ENCODE peak calls at places on chromosomes 2 and 18, in seven cellular contexts. J is neural crest cell, U is HFFc6, Q is SK-N-SH, S is fibroblast of lung, E is transverse colon, W is lower lobe of right lung. T is an unnamed sample.

GRCh38 chr2:18545384-18545783 is 15.1 kb downstream of the RDH14 start:
- DNase-seq in J (no peak), U (peak), Q (no peak), S (peak), E (no peak), W (no peak), T (no peak)

GRCh38 chr2:107393516-107393915 is 433.2 kb upstream of the RGPD4 start:
- DNase-seq in J (no peak), U (no peak), Q (no peak), S (no peak), E (no peak), W (no peak), T (no peak)

GRCh38 chr2:160309585-160309984 is 109.5 kb upstream of the ITGB6 start:
- DNase-seq in J (no peak), U (peak), Q (no peak), S (no peak), E (no peak), W (no peak), T (no peak)

GRCh38 chr2:26846881-26847662 is 860 bp upstream of the DPYSL5 start:
- DNase-seq in J (peak), U (no peak), Q (no peak), S (no peak), E (no peak), W (no peak), T (no peak)

GRCh38 chr2:20351555-20352229 is 1.0 kb upstream of the PUM2 start:
- DNase-seq in J (no peak), U (no peak), Q (no peak), S (no peak), E (no peak), W (no peak), T (no peak)

GRCh38 chr2:224723606-224724217 is 7.5 kb upstream of the CCDC195 start:
- DNase-seq in J (no peak), U (peak), Q (no peak), S (no peak), E (no peak), W (no peak), T (no peak)

GRCh38 chr2:200257570-200257969 is 48.9 kb upstream of the SPATS2L start:
- DNase-seq in J (no peak), U (no peak), Q (no peak), S (no peak), E (no peak), W (no peak), T (no peak)

GRCh38 chr2:100786297-100786658 is 33.7 kb upstream of the NPAS2 start:
- DNase-seq in J (no peak), U (peak), Q (no peak), S (peak), E (peak), W (peak), T (no peak)

GRCh38 chr18:11309172-11309571 is 159.8 kb upstream of the PIEZO2 start:
- DNase-seq in J (no peak), U (peak), Q (no peak), S (peak), E (no peak), W (no peak), T (no peak)

GRCh38 chr2:120546077-120546864 is 189.4 kb upstream of the GLI2 start:
- DNase-seq in J (no peak), U (peak), Q (no peak), S (peak), E (peak), W (no peak), T (no peak)

GRCh38 chr2:1817256-1818127 is 73.2 kb upstream of the PXDN start:
- DNase-seq in J (peak), U (peak), Q (peak), S (peak), E (peak), W (peak), T (peak)

GRCh38 chr2:218039171-218039570 is 29.9 kb upstream of the RUFY4 start:
- DNase-seq in J (no peak), U (peak), Q (no peak), S (no peak), E (no peak), W (no peak), T (no peak)

GRCh38 chr2:189022002-189022401 is 47.8 kb downstream of the COL3A1 start:
- DNase-seq in J (no peak), U (peak), Q (peak), S (peak), E (no peak), W (no peak), T (no peak)

GRCh38 chr18:10216809-10217208 is 237.6 kb upstream of the APCDD1 start:
- DNase-seq in J (no peak), U (no peak), Q (no peak), S (no peak), E (no peak), W (no peak), T (no peak)

GRCh38 chr2:24334245-24334633 is 26.1 kb downstream of the ITSN2 start:
- DNase-seq in J (no peak), U (no peak), Q (no peak), S (peak), E (no peak), W (no peak), T (no peak)

GRCh38 chr2:153106802-153107477 is 371.6 kb downstream of the RPRM start:
- DNase-seq in J (no peak), U (no peak), Q (no peak), S (no peak), E (no peak), W (no peak), T (no peak)

GRCh38 chr18:46809145-46809544 is 52.3 kb upstream of the ST8SIA5 start:
- DNase-seq in J (no peak), U (no peak), Q (no peak), S (no peak), E (no peak), W (no peak), T (no peak)

GRCh38 chr2:70580352-70580751 is 26.7 kb upstream of the TGFA start:
- DNase-seq in J (no peak), U (no peak), Q (no peak), S (no peak), E (no peak), W (no peak), T (no peak)

GRCh38 chr2:234496835-234497591 is at the start of gene ARL4C:
- DNase-seq in J (peak), U (peak), Q (peak), S (peak), E (peak), W (peak), T (peak)

GRCh38 chr18:25349926-25350560 is 1.9 kb downstream of the ZNF521 start:
- DNase-seq in J (peak), U (no peak), Q (peak), S (peak), E (no peak), W (peak), T (no peak)

GRCh38 chr2:169752752-169753151 is 19.1 kb downstream of the KLHL23 start:
- DNase-seq in J (no peak), U (no peak), Q (no peak), S (no peak), E (no peak), W (no peak), T (no peak)
- TF ChIP-seq CTCF in J (no peak), U (no peak), Q (no peak), S (no peak), E (no peak), W (no peak), T (no peak)

GRCh38 chr2:61134141-61134540 is 27.8 kb upstream of the C2orf74 start:
- DNase-seq in J (no peak), U (no peak), Q (no peak), S (no peak), E (no peak), W (no peak), T (no peak)

GRCh38 chr2:61141151-61141550 is 20.8 kb upstream of the C2orf74 start:
- DNase-seq in J (no peak), U (no peak), Q (no peak), S (no peak), E (no peak), W (no peak), T (no peak)

GRCh38 chr2:61138859-61139258 is 23.1 kb upstream of the C2orf74 start:
- DNase-seq in J (no peak), U (no peak), Q (no peak), S (no peak), E (no peak), W (no peak), T (no peak)

DNA sequence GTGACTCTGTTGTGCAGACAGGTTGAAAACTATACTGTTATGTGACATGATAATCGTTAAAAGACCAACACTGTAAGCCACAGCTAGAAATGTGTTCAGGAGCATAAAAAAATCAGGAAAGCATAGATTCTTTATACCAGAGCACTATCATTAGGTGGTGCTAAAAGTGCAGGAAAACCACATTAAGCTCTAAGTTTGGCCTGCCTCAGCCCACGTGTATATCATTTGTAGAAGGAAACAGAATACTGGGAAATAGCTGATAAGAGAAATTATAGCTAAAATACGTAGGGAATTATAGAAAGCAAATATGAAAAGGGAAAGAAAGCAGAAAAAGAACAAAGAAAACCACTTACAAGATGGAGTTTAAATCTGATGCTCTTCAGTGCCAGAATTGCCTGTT is 26.5 kb upstream of the C2orf74 start:
- DNase-seq in J (no peak), U (peak), Q (peak), S (peak), E (no peak), W (no peak), T (no peak)
- TF ChIP-seq CTCF in J (no peak), U (peak), Q (peak), S (peak), E (no peak), W (peak), T (no peak)

GRCh38 chr2:130337735-130338325 is 4.9 kb upstream of the IMP4 start:
- DNase-seq in J (no peak), U (peak), Q (no peak), S (peak), E (no peak), W (no peak), T (no peak)

GRCh38 chr2:130334026-130334425 is 8.7 kb upstream of the IMP4 start:
- DNase-seq in J (no peak), U (no peak), Q (no peak), S (no peak), E (no peak), W (no peak), T (no peak)

GRCh38 chr2:130336877-130337734 is 5.6 kb upstream of the IMP4 start:
- DNase-seq in J (peak), U (peak), Q (peak), S (peak), E (peak), W (peak), T (no peak)

GRCh38 chr2:130335226-130335625 is 7.5 kb upstream of the IMP4 start:
- DNase-seq in J (no peak), U (no peak), Q (no peak), S (no peak), E (no peak), W (no peak), T (no peak)

DNA sequence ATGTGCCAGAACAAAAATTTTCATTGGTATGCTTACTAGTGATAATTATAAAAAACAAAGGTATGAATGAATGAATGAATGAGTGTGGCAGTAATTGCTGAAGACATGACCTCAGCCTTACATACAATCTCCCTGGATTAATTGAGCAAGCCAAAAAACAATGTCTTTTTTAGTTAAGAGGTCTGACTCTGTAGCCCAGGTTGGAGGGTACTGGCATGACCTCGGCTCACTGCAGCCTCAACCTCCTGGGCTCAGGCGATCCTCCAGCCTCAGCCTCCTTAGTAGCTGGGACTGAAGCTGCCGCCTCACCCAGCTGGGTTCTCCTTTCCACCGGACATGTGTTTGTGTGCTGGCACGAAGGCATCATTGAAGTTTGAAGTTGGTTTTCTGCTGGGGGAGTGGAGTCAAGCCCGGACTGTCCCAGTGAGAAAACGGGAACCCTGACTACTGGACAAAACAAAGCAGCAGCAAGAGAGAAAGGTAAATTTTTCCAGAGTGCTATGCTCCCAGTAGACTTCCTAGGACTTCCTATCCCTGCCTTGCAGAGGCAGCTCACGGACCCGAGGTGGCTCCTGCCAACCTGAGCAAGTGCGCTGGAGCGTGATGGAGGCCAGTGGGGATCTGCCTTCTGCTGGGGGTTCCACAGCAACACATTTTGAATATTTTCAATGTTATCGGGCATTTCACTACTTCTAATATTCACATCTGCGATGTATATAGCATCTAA is 6.4 kb upstream of the IMP4 start:
- DNase-seq in J (no peak), U (no peak), Q (peak), S (no peak), E (no peak), W (no peak), T (no peak)
- TF ChIP-seq CTCF in J (no peak), U (no peak), Q (no peak), S (no peak), E (no peak), W (no peak), T (no peak)

GRCh38 chr2:623384-623922 is 53.8 kb downstream of the TMEM18 start:
- DNase-seq in J (no peak), U (no peak), Q (no peak), S (no peak), E (no peak), W (no peak), T (no peak)

GRCh38 chr2:621303-622099 is 55.7 kb downstream of the TMEM18 start:
- DNase-seq in J (no peak), U (no peak), Q (no peak), S (no peak), E (no peak), W (no peak), T (no peak)

GRCh38 chr2:624551-625347 is 52.5 kb downstream of the TMEM18 start:
- DNase-seq in J (no peak), U (no peak), Q (peak), S (no peak), E (no peak), W (no peak), T (no peak)

GRCh38 chr2:625415-626135 is 51.6 kb downstream of the TMEM18 start:
- DNase-seq in J (no peak), U (no peak), Q (no peak), S (no peak), E (no peak), W (no peak), T (no peak)

DNA sequence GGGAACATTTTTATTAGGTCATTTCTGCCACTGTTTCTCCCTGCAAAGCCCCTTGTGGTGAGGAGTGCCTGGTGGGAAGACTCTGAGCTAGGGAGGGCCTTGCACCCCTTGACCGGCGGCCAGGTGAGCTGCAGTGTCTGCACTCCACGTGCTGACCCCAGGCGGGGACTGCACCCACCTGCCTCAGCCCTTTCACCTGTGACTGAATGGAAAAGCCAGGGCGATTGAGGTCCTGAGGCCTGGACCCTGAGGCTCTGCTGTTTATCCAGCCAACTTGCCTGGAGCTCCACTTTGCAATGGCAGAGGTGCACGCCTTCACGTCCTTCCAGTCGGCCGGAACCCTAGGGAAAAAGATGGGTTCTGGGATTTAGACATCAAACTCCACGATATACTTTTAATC is 53.1 kb downstream of the TMEM18 start:
- DNase-seq in J (no peak), U (no peak), Q (no peak), S (no peak), E (no peak), W (no peak), T (no peak)
- TF ChIP-seq CTCF in J (no peak), U (no peak), Q (no peak), S (no peak), E (no peak), W (no peak), T (no peak)